ENCODE peak calls at places on chromosomes 2 and 18, in five cellular contexts. J is T47D; E is GM23248; O is heart left ventricle; G is activated CD4-positive, alpha-beta T cell treated with anti-CD3 and anti-CD28 coated beads for 4 hours. F is an unnamed sample.

GRCh38 chr2:208097313-208097712 is 27.0 kb downstream of the CRYGD start:
- DNase-seq in O (no peak), E (no peak), G (no peak), J (no peak), F (no peak)

GRCh38 chr2:182866461-182867369 is at the start of gene FRZB:
- DNase-seq in E (peak), O (peak), J (peak), G (no peak), F (peak)

GRCh38 chr18:3094355-3094684 is 81.4 kb upstream of the LPIN2 start:
- DNase-seq in G (no peak), O (no peak), J (no peak), E (no peak), F (no peak)

GRCh38 chr2:144459937-144460336 is 60.0 kb downstream of the ZEB2 start:
- DNase-seq in G (no peak), E (peak), J (no peak), O (no peak), F (peak)

GRCh38 chr2:9815844-9816279 is 27.4 kb upstream of the TAF1B start:
- DNase-seq in O (no peak), G (no peak), E (no peak), J (no peak), F (no peak)

GRCh38 chr18:59451073-59451472 is 92.0 kb upstream of the LMAN1 start:
- DNase-seq in J (no peak), O (no peak), E (no peak), G (no peak), F (no peak)

GRCh38 chr2:88077076-88077475 is 9.5 kb downstream of the SMYD1 start:
- DNase-seq in E (no peak), J (no peak), O (no peak), G (no peak), F (no peak)

GRCh38 chr18:3716116-3716660 is 266.2 kb downstream of the TGIF1 start:
- DNase-seq in O (no peak), G (no peak), E (no peak), J (no peak), F (no peak)

GRCh38 chr18:40882468-40882867 is 1072.6 kb upstream of the PIK3C3 start:
- DNase-seq in J (no peak), G (no peak), E (no peak), O (no peak), F (no peak)

GRCh38 chr2:166011660-166012059 is 58.1 kb upstream of the TTC21B start:
- DNase-seq in O (no peak), E (no peak), G (no peak), J (no peak), F (no peak)

GRCh38 chr18:35777042-35777441 is 195.4 kb upstream of the RMP24 start:
- DNase-seq in E (no peak), J (peak), O (no peak), G (no peak), F (no peak)

GRCh38 chr2:128820427-128820826 is 501.8 kb upstream of the HS6ST1 start:
- DNase-seq in O (no peak), G (no peak), J (no peak), E (no peak), F (no peak)

GRCh38 chr2:72956050-72956395 is 38.7 kb downstream of the EMX1 start:
- DNase-seq in O (peak), J (no peak), G (no peak), E (no peak), F (no peak)

GRCh38 chr18:55781481-55781957 is 193.5 kb upstream of the TCF4 start:
- DNase-seq in J (peak), G (no peak), E (peak), O (no peak), F (peak)

GRCh38 chr2:130826821-130827501 is 9.8 kb upstream of the ARHGEF4 start:
- DNase-seq in J (no peak), E (no peak), O (peak), G (no peak), F (no peak)

GRCh38 chr2:21097331-21097730 is 26.4 kb upstream of the TDRD15 start:
- DNase-seq in E (no peak), G (no peak), O (no peak), J (no peak), F (no peak)

GRCh38 chr2:236209535-236209934 is 41.3 kb upstream of the GBX2 start:
- DNase-seq in E (no peak), O (no peak), G (no peak), J (peak), F (peak)

GRCh38 chr2:72864500-72864899 is 22.7 kb upstream of the SPR start:
- DNase-seq in E (peak), G (no peak), O (no peak), J (no peak), F (peak)

GRCh38 chr2:53127061-53127650 is 640.4 kb upstream of the CHAC2 start:
- DNase-seq in G (no peak), J (no peak), O (no peak), E (no peak), F (no peak)

GRCh38 chr2:133982231-133982630 is 271.6 kb upstream of the MGAT5 start:
- DNase-seq in J (no peak), G (no peak), O (no peak), E (no peak), F (no peak)

GRCh38 chr2:57760448-57760847 is 286.2 kb upstream of the VRK2 start:
- DNase-seq in J (no peak), E (no peak), G (no peak), O (no peak), F (no peak)

GRCh38 chr2:233468047-233468745 is 98.4 kb downstream of the USP40 start:
- DNase-seq in O (no peak), J (no peak), E (no peak), G (no peak), F (no peak)

GRCh38 chr2:82837588-82838304 is 1621.3 kb downstream of the SUCLG1 start:
- DNase-seq in G (no peak), E (peak), J (no peak), O (no peak), F (no peak)

GRCh38 chr2:25312958-25313710 is 28.6 kb downstream of the DNMT3A start:
- DNase-seq in J (no peak), E (no peak), G (peak), O (peak), F (no peak)

GRCh38 chr18:76684265-76684664 is 138.1 kb upstream of the ZNF236 start:
- DNase-seq in J (no peak), E (no peak), O (no peak), G (no peak), F (no peak)